ENCODE peak calls at places on chromosomes 12 and 14, in five cellular contexts. F is psoas muscle, I is ascending aorta, K is A673, S is BE2C. R is an unnamed sample. For H3K4me1, the result is how much of the 10 kb centered on the place peaks cover.

GRCh38 chr14:101740981-101741380 is 20.5 kb upstream of the PPP2R5C start:
- DNase-seq in F (no peak), I (no peak), K (no peak), S (no peak), R (no peak)

GRCh38 chr12:48977290-48978281 is 536 bp upstream of the WNT1 start:
- DNase-seq in F (peak), I (no peak), K (peak), S (peak), R (peak)

GRCh38 chr14:31206536-31207286 is 882 bp downstream of the HECTD1 start:
- DNase-seq in F (no peak), I (no peak), K (peak), S (peak), R (peak)

GRCh38 chr12:466039-466438 is 6.3 kb downstream of the B4GALNT3 start:
- DNase-seq in F (no peak), I (no peak), K (no peak), S (no peak), R (no peak)

GRCh38 chr12:50104614-50105366 is 982 bp downstream of the GPD1 start:
- DNase-seq in F (peak), I (no peak), K (no peak), S (no peak), R (no peak)

GRCh38 chr14:94054401-94054800 is 26.6 kb downstream of the DDX24 start:
- DNase-seq in F (no peak), I (no peak), K (no peak), S (no peak), R (no peak)

GRCh38 chr14:65910108-65910507 is 497.6 kb downstream of the FUT8 start:
- DNase-seq in F (no peak), I (no peak), K (no peak), S (no peak), R (no peak)

GRCh38 chr14:63852817-63853730 is at the start of gene SYNE2:
- DNase-seq in F (peak), I (no peak), K (peak), S (peak), R (peak)

GRCh38 chr12:31031951-31032335 is 41.7 kb upstream of the DDX11 start:
- DNase-seq in F (no peak), I (no peak), K (no peak), S (no peak), R (no peak)

GRCh38 chr12:31029916-31030562 is 43.6 kb upstream of the DDX11 start:
- DNase-seq in F (no peak), I (no peak), K (no peak), S (no peak), R (no peak)

GRCh38 chr12:31033146-31033545 is 40.5 kb upstream of the DDX11 start:
- DNase-seq in F (no peak), I (no peak), K (no peak), S (no peak), R (no peak)

GRCh38 chr12:31033681-31034080 is 40.0 kb upstream of the DDX11 start:
- DNase-seq in F (no peak), I (no peak), K (no peak), S (no peak), R (no peak)

GRCh38 chr12:31029466-31029865 is 44.2 kb upstream of the DDX11 start:
- DNase-seq in F (no peak), I (no peak), K (no peak), S (no peak), R (no peak)
- H3K4me1 ChIP-seq in F (under half), I (under half), K (under half), S (under half), R (under half)

GRCh38 chr14:51996148-51996746 is 6.9 kb downstream of the RTRAF start:
- DNase-seq in F (no peak), I (no peak), K (peak), S (no peak), R (no peak)

GRCh38 chr14:51998348-51998747 is 9.0 kb downstream of the RTRAF start:
- DNase-seq in F (no peak), I (no peak), K (no peak), S (no peak), R (no peak)

GRCh38 chr14:51989293-51990234 is at the start of gene RTRAF:
- DNase-seq in F (peak), I (peak), K (peak), S (peak), R (peak)

GRCh38 chr14:51990488-51990887 is 1.1 kb downstream of the RTRAF start:
- DNase-seq in F (no peak), I (no peak), K (no peak), S (no peak), R (no peak)

DNA sequence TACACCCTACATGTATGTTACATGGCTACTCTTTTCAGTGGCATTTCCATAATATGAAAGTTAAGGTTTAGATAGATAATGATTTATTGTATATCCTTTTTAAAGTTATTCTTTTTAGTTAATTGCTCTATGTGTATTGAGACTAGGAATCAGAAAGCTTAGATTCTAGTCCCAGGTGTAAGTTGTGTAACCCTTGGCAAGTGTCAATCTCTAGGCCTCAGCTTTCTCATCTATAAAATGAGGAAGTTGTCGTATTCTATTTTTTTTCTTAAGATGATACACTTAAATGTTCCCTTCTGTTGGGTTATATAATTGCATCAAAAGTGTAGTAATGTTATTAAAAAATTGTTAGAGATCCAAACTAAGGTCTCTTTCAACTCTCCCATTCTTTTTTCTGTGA is 3.9 kb downstream of the RTRAF start:
- DNase-seq in F (no peak), I (no peak), K (no peak), S (no peak), R (no peak)
- H3K4me3 ChIP-seq in F (no peak), I (no peak), K (no peak), S (no peak), R (no peak)

DNA sequence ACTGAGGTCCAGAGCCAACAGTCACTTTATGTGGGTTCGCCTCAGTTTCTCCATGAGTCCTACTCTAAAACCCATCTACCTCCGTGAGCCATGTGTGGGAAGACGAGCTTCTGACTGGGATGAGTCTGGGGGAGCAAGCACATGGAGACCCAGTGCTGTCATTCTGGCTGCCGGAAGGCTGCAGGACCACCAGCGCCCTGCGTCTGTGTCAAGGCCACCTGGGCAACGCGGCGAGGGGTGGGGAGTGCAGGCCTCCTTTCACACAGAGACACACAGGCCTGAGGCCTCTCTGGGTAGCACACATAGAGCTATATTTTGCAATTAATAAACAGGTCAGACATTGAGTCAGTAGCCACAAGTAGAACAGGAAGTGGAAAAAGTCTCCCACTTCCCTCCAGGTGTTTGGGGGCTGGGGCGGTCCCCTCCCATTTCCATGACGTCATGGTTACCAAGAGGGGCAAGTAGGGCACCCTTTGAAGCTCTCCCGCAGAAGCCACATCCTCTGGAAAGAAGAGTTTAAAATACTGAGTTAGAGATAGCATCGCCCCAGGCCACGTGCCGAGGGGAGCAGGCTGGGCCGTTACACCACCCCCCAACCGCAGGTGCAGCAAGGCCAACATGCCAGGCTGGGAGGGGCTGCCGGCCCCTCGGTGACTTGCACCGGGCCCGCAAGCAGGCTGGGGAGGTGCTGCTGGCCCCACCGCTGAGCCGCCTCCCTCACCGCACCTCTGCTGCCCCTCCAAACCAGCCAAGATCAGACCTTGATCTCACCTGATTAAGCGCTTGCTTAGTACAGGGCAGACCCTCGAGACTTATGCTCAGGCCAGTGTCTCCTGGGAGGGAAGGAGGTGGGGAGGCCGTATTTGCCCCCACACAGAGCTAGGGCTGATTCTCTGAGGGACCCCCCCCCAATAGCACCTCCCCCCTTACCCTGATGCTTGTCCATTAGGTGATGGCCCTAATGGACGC is 32.7 kb downstream of the DAD1 start:
- DNase-seq in F (peak), I (no peak), K (no peak), S (no peak), R (peak)
- H3K4me1 ChIP-seq in F (under half), I (under half), K (half or more), S (under half), R (under half)

DNA sequence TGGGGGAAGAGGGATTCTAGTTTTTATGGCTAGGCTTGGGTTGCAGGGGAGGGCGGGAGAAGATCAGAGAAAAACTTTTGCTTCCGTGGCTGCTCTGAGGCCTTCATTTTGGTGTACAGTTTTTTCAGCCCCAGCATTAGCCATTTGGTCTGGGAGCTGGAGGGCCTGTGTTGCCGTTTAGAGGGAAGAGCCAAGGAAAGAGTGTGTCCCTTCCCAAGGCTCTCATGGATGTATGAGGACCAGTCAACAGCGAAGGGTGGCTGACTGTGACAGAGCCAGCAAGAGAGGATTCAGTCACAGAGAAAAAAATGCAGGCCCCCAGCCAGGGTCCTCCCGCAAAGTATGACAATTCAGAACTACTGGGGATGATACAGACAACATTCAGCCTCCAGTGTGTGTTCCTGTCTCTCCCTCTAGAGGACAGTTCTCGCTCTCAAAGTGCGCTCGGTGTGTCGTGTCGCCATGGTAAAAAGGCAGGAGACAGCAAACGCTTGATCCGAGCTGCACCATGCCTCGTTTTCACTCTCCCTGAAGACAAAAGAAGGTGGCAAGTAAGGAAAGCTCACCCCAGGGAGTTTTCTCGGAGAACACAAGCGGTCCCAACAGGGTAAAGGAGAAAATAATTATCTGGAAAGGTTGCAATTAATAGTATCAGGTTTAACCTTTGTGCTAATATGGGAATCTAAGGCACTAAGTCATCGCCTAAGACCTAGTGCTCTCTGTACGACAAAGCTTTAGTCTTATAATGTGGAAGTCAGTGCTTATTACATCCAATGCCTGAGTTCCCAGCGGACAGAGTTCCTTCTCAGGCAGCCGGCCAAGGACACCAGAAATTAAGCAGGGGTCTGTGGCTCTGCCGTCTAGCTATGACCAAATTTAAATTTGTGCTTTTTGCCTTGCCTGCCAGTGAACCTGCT is 157.3 kb upstream of the PLXNC1 start:
- DNase-seq in F (peak), I (no peak), K (peak), S (peak), R (no peak)
- H3K4me3 ChIP-seq in F (peak), I (no peak), K (no peak), S (no peak), R (no peak)

DNA sequence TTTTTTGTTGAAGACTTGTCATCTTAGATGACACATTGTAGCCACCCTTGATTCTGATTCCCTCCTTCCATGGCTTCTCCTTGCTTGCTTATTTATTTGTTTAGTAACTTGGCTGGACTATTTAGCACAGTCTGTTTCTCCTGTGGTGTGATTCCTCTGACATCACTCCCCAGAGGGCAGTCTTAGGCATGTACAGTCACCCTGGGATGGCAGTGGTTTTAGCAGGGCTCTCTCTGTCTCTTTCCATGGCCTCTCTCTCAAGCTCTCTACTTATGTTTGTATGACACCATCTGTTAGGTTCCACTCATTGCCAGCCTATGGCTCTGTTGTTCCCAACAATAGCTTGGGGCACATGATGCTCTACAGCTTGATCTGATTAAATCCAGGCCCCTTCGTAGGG is 158.3 kb downstream of the ADGRD1 start:
- DNase-seq in F (peak), I (no peak), K (no peak), S (no peak), R (no peak)
- H3K4me1 ChIP-seq in F (under half), I (under half), K (under half), S (under half), R (under half)

GRCh38 chr14:54712371-54712998 is 145.6 kb downstream of the SAMD4A start:
- DNase-seq in F (no peak), I (no peak), K (no peak), S (no peak), R (no peak)
- H3K4me3 ChIP-seq in F (peak), I (peak), K (no peak), S (no peak), R (no peak)

DNA sequence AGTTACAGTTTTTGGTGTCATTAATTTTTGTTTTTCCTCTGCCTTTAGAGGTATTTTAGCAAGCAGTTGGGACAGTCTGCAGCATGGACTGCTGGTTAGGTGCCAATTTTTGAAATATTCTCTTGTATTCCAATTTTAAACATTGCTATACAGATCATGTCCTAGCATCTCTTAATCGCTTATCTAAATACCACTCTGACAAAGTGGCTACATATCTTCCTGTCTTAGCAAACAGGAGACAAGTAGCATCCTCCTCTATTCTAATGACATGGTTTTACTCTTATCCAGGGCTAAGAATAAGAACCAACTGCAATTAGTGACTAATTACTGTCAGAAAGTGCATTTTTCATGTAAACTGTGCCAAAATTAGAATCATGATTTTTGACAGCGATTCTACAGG is 117.8 kb upstream of the ATP2B1 start:
- DNase-seq in F (no peak), I (no peak), K (no peak), S (no peak), R (no peak)
- H3K4me1 ChIP-seq in F (under half), I (under half), K (under half), S (under half), R (under half)

GRCh38 chr14:71382315-71382714 is 475.1 kb downstream of the PCNX1 start:
- DNase-seq in F (no peak), I (no peak), K (no peak), S (no peak), R (no peak)

GRCh38 chr14:71381814-71382213 is 474.6 kb downstream of the PCNX1 start:
- DNase-seq in F (no peak), I (no peak), K (no peak), S (no peak), R (no peak)

GRCh38 chr14:71384007-71384605 is 476.8 kb downstream of the PCNX1 start:
- DNase-seq in F (no peak), I (no peak), K (no peak), S (no peak), R (no peak)

GRCh38 chr14:71380271-71380670 is 473.0 kb downstream of the PCNX1 start:
- DNase-seq in F (no peak), I (no peak), K (peak), S (no peak), R (no peak)

DNA sequence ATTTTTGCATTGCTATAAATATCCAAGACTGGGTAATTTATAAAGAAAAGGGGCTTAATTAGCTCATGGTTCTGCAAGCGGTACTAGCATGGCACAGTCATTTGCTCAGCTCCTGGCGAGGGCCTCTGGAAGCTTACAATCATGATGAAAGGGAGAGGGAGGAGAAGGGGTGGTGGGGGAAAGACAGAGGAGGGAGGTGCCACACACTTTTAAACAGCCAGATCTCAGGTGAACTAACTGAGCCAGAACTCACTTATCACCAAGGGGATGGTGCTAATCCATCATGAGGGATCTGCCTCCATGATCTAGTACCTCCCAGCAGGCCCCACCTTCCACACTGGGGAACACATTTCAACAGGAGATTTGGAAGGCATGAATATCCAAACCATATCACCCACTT is 476.3 kb downstream of the PCNX1 start:
- DNase-seq in F (no peak), I (no peak), K (no peak), S (no peak), R (no peak)
- H3K4me3 ChIP-seq in F (no peak), I (no peak), K (no peak), S (no peak), R (no peak)